ENCODE peak calls at places on chromosomes 3 and 15, in nine cellular contexts. One of them, this sample, is unnamed.

GRCh38 chr3:138348950-138349739 is 766 bp downstream of the MRAS start:
- DNase-seq in kidney: no peak
- DNase-seq in tibial nerve: no peak
- DNase-seq in pancreas: peak
- DNase-seq in Peyer's patch: no peak
- DNase-seq in IMR-90: peak
- DNase-seq in uterus: peak
- DNase-seq in dorsolateral prefrontal cortex: no peak
- DNase-seq in mesendoderm: peak
- DNase-seq in this sample: no peak

GRCh38 chr15:67781061-67781460 is 44.2 kb upstream of the SKOR1 start:
- DNase-seq in kidney: no peak
- DNase-seq in tibial nerve: no peak
- DNase-seq in pancreas: no peak
- DNase-seq in Peyer's patch: no peak
- DNase-seq in IMR-90: no peak
- DNase-seq in uterus: no peak
- DNase-seq in dorsolateral prefrontal cortex: no peak
- DNase-seq in mesendoderm: no peak
- DNase-seq in this sample: no peak

GRCh38 chr15:55991841-55992768 is 1.3 kb downstream of the NEDD4 start:
- DNase-seq in kidney: no peak
- DNase-seq in tibial nerve: no peak
- DNase-seq in pancreas: no peak
- DNase-seq in Peyer's patch: no peak
- DNase-seq in IMR-90: no peak
- DNase-seq in uterus: no peak
- DNase-seq in dorsolateral prefrontal cortex: no peak
- DNase-seq in mesendoderm: no peak
- DNase-seq in this sample: no peak

GRCh38 chr3:4820296-4821121 is 158.7 kb upstream of the BHLHE40 start:
- DNase-seq in kidney: no peak
- DNase-seq in tibial nerve: no peak
- DNase-seq in pancreas: no peak
- DNase-seq in Peyer's patch: no peak
- DNase-seq in IMR-90: no peak
- DNase-seq in uterus: no peak
- DNase-seq in dorsolateral prefrontal cortex: no peak
- DNase-seq in mesendoderm: no peak
- DNase-seq in this sample: no peak

GRCh38 chr3:12303998-12304397 is 15.1 kb downstream of the PPARG start:
- DNase-seq in kidney: no peak
- DNase-seq in tibial nerve: no peak
- DNase-seq in pancreas: no peak
- DNase-seq in Peyer's patch: no peak
- DNase-seq in IMR-90: no peak
- DNase-seq in uterus: no peak
- DNase-seq in dorsolateral prefrontal cortex: no peak
- DNase-seq in mesendoderm: no peak
- DNase-seq in this sample: no peak

GRCh38 chr3:55370272-55370671 is 116.8 kb downstream of the WNT5A start:
- DNase-seq in kidney: no peak
- DNase-seq in tibial nerve: no peak
- DNase-seq in pancreas: no peak
- DNase-seq in Peyer's patch: no peak
- DNase-seq in IMR-90: no peak
- DNase-seq in uterus: peak
- DNase-seq in dorsolateral prefrontal cortex: no peak
- DNase-seq in mesendoderm: no peak
- DNase-seq in this sample: no peak

GRCh38 chr15:74036271-74037170 is 42.0 kb downstream of the PML start:
- DNase-seq in kidney: no peak
- DNase-seq in tibial nerve: peak
- DNase-seq in pancreas: no peak
- DNase-seq in Peyer's patch: no peak
- DNase-seq in IMR-90: peak
- DNase-seq in uterus: peak
- DNase-seq in dorsolateral prefrontal cortex: peak
- DNase-seq in mesendoderm: peak
- DNase-seq in this sample: no peak

GRCh38 chr15:74630284-74631086 is 14.8 kb downstream of the CLK3 start:
- DNase-seq in kidney: no peak
- DNase-seq in tibial nerve: no peak
- DNase-seq in pancreas: no peak
- DNase-seq in Peyer's patch: no peak
- DNase-seq in IMR-90: no peak
- DNase-seq in uterus: no peak
- DNase-seq in dorsolateral prefrontal cortex: no peak
- DNase-seq in mesendoderm: no peak
- DNase-seq in this sample: no peak

GRCh38 chr3:152305075-152305474 is 36.3 kb downstream of the MBNL1 start:
- DNase-seq in kidney: no peak
- DNase-seq in tibial nerve: no peak
- DNase-seq in pancreas: no peak
- DNase-seq in Peyer's patch: no peak
- DNase-seq in IMR-90: no peak
- DNase-seq in uterus: no peak
- DNase-seq in dorsolateral prefrontal cortex: no peak
- DNase-seq in mesendoderm: peak
- DNase-seq in this sample: no peak

GRCh38 chr3:60355825-60356224 is 895.4 kb downstream of the FHIT start:
- DNase-seq in kidney: no peak
- DNase-seq in tibial nerve: no peak
- DNase-seq in pancreas: no peak
- DNase-seq in Peyer's patch: no peak
- DNase-seq in IMR-90: no peak
- DNase-seq in uterus: no peak
- DNase-seq in dorsolateral prefrontal cortex: no peak
- DNase-seq in mesendoderm: no peak
- DNase-seq in this sample: no peak

GRCh38 chr3:128170866-128171516 is 17.7 kb downstream of the EEFSEC start:
- DNase-seq in kidney: peak
- DNase-seq in tibial nerve: peak
- DNase-seq in pancreas: peak
- DNase-seq in Peyer's patch: no peak
- DNase-seq in IMR-90: peak
- DNase-seq in uterus: peak
- DNase-seq in dorsolateral prefrontal cortex: peak
- DNase-seq in mesendoderm: peak
- DNase-seq in this sample: no peak

GRCh38 chr3:10244004-10244403 is 4.3 kb upstream of the TATDN2 start:
- DNase-seq in kidney: no peak
- DNase-seq in tibial nerve: no peak
- DNase-seq in pancreas: no peak
- DNase-seq in Peyer's patch: no peak
- DNase-seq in IMR-90: no peak
- DNase-seq in uterus: no peak
- DNase-seq in dorsolateral prefrontal cortex: no peak
- DNase-seq in mesendoderm: no peak
- DNase-seq in this sample: no peak

GRCh38 chr15:34514251-34514760 is 69.1 kb downstream of the GOLGA8B start:
- DNase-seq in kidney: peak
- DNase-seq in tibial nerve: no peak
- DNase-seq in pancreas: no peak
- DNase-seq in Peyer's patch: peak
- DNase-seq in IMR-90: no peak
- DNase-seq in uterus: peak
- DNase-seq in dorsolateral prefrontal cortex: no peak
- DNase-seq in mesendoderm: peak
- DNase-seq in this sample: peak

GRCh38 chr15:96330064-96330449 is 443 bp upstream of the NR2F2 start:
- DNase-seq in kidney: no peak
- DNase-seq in tibial nerve: peak
- DNase-seq in pancreas: no peak
- DNase-seq in Peyer's patch: no peak
- DNase-seq in IMR-90: peak
- DNase-seq in uterus: peak
- DNase-seq in dorsolateral prefrontal cortex: no peak
- DNase-seq in mesendoderm: no peak
- DNase-seq in this sample: peak

GRCh38 chr3:37241880-37242279 is 67.5 kb upstream of the LRRFIP2 start:
- DNase-seq in kidney: no peak
- DNase-seq in tibial nerve: no peak
- DNase-seq in pancreas: no peak
- DNase-seq in Peyer's patch: no peak
- DNase-seq in IMR-90: no peak
- DNase-seq in uterus: no peak
- DNase-seq in dorsolateral prefrontal cortex: no peak
- DNase-seq in mesendoderm: no peak
- DNase-seq in this sample: no peak

GRCh38 chr3:125310623-125311076 is 64.5 kb downstream of the ZNF148 start:
- DNase-seq in kidney: no peak
- DNase-seq in tibial nerve: no peak
- DNase-seq in pancreas: no peak
- DNase-seq in Peyer's patch: no peak
- DNase-seq in IMR-90: no peak
- DNase-seq in uterus: no peak
- DNase-seq in dorsolateral prefrontal cortex: no peak
- DNase-seq in mesendoderm: peak
- DNase-seq in this sample: no peak

GRCh38 chr3:99240700-99241099 is 339.2 kb upstream of the DCBLD2 start:
- DNase-seq in kidney: no peak
- DNase-seq in tibial nerve: no peak
- DNase-seq in pancreas: no peak
- DNase-seq in Peyer's patch: no peak
- DNase-seq in IMR-90: no peak
- DNase-seq in uterus: no peak
- DNase-seq in dorsolateral prefrontal cortex: no peak
- DNase-seq in mesendoderm: no peak
- DNase-seq in this sample: no peak

GRCh38 chr3:98918586-98918985 is 17.1 kb upstream of the DCBLD2 start:
- DNase-seq in kidney: no peak
- DNase-seq in tibial nerve: no peak
- DNase-seq in pancreas: no peak
- DNase-seq in Peyer's patch: no peak
- DNase-seq in IMR-90: peak
- DNase-seq in uterus: no peak
- DNase-seq in dorsolateral prefrontal cortex: no peak
- DNase-seq in mesendoderm: no peak
- DNase-seq in this sample: no peak

GRCh38 chr15:28888900-28889299 is 3.1 kb downstream of the APBA2 start:
- DNase-seq in kidney: no peak
- DNase-seq in tibial nerve: no peak
- DNase-seq in pancreas: no peak
- DNase-seq in Peyer's patch: no peak
- DNase-seq in IMR-90: no peak
- DNase-seq in uterus: no peak
- DNase-seq in dorsolateral prefrontal cortex: peak
- DNase-seq in mesendoderm: no peak
- DNase-seq in this sample: no peak
- H3K27ac ChIP-seq in kidney: no peak
- H3K27ac ChIP-seq in tibial nerve: no peak
- H3K27ac ChIP-seq in pancreas: no peak
- H3K27ac ChIP-seq in Peyer's patch: no peak
- H3K27ac ChIP-seq in IMR-90: no peak
- H3K27ac ChIP-seq in uterus: no peak
- H3K27ac ChIP-seq in dorsolateral prefrontal cortex: peak
- H3K27ac ChIP-seq in mesendoderm: no peak
- H3K27ac ChIP-seq in this sample: no peak

GRCh38 chr3:72533584-72534473 is 314.4 kb downstream of the SHQ1 start:
- DNase-seq in kidney: no peak
- DNase-seq in tibial nerve: no peak
- DNase-seq in pancreas: no peak
- DNase-seq in Peyer's patch: no peak
- DNase-seq in IMR-90: no peak
- DNase-seq in uterus: no peak
- DNase-seq in dorsolateral prefrontal cortex: no peak
- DNase-seq in mesendoderm: no peak
- DNase-seq in this sample: no peak
- H3K27ac ChIP-seq in kidney: no peak
- H3K27ac ChIP-seq in tibial nerve: no peak
- H3K27ac ChIP-seq in pancreas: no peak
- H3K27ac ChIP-seq in Peyer's patch: no peak
- H3K27ac ChIP-seq in IMR-90: no peak
- H3K27ac ChIP-seq in uterus: no peak
- H3K27ac ChIP-seq in dorsolateral prefrontal cortex: no peak
- H3K27ac ChIP-seq in mesendoderm: no peak
- H3K27ac ChIP-seq in this sample: no peak

DNA sequence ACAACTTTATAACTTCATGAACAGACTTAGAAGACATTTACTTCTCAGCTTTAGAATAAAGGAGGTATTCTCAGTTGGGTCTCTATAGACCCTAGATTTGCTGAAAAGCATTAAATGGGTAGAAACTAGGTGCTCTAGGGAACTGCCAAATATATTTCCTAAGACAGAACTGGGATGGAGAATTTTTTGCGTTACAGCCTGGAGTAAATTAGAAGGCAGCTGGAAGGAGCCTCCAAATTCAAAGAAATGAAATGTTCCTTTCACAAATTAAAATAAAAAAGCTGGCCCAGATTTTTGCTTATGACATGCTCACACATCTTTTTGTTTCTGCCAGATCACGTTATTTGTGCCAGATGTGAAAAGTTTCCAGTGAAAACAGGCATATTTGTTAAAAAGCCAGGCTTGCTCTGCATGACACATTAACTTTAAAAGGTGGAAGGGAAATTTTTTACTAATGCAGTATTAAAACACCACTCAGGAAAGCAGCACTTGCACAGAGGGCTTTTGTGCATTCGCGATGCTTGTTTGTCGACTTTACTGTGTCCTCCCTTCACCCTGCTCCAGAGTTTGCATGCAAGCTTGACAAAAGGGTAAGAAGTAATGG is 23.3 kb upstream of the ACKR4 start:
- DNase-seq in kidney: no peak
- DNase-seq in tibial nerve: no peak
- DNase-seq in pancreas: no peak
- DNase-seq in Peyer's patch: no peak
- DNase-seq in IMR-90: no peak
- DNase-seq in uterus: no peak
- DNase-seq in dorsolateral prefrontal cortex: no peak
- DNase-seq in mesendoderm: no peak
- DNase-seq in this sample: no peak
- H3K27ac ChIP-seq in kidney: no peak
- H3K27ac ChIP-seq in tibial nerve: peak
- H3K27ac ChIP-seq in pancreas: no peak
- H3K27ac ChIP-seq in Peyer's patch: no peak
- H3K27ac ChIP-seq in IMR-90: no peak
- H3K27ac ChIP-seq in uterus: peak
- H3K27ac ChIP-seq in dorsolateral prefrontal cortex: no peak
- H3K27ac ChIP-seq in mesendoderm: no peak
- H3K27ac ChIP-seq in this sample: no peak

DNA sequence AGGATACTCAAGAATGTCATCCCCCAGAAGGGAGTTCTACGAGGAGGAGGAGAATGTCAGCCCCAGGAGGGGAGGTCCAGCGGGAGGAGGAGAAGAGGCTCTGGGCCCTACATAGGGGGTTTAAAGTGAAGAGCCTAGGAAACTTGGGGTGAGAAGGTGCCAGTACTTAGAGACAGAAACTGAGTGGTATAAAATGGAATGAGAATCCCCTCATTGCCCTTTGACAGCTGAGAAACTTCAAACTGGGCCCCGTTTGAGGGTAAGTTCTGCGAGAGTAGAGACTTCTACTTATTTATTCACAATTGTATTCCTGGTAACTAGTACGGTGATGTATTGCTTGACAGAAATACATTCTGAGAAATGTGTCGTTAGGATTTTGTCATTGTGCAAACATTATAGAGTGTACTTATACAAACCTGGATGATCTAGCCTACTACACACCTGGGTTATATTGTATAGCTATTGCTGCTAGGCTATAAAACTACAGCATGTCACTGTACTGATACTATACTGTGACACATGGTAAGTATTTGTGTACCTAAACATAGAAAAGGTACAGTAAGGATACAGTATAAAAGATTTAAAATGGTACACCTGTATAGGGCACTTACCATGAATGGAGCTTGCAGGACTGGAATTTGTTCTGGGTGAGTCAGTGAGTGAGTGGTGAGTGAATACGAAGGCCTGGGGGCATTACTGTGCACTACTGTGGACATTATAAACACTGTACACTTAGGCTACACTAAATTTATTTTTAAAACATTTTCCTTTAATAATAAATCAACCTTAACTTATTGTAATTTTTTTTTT is 62.0 kb downstream of the TSC22D2 start:
- DNase-seq in kidney: no peak
- DNase-seq in tibial nerve: no peak
- DNase-seq in pancreas: no peak
- DNase-seq in Peyer's patch: no peak
- DNase-seq in IMR-90: peak
- DNase-seq in uterus: no peak
- DNase-seq in dorsolateral prefrontal cortex: no peak
- DNase-seq in mesendoderm: no peak
- DNase-seq in this sample: no peak
- H3K27ac ChIP-seq in kidney: no peak
- H3K27ac ChIP-seq in tibial nerve: no peak
- H3K27ac ChIP-seq in pancreas: peak
- H3K27ac ChIP-seq in Peyer's patch: peak
- H3K27ac ChIP-seq in IMR-90: peak
- H3K27ac ChIP-seq in uterus: peak
- H3K27ac ChIP-seq in dorsolateral prefrontal cortex: no peak
- H3K27ac ChIP-seq in mesendoderm: no peak
- H3K27ac ChIP-seq in this sample: no peak